ENCODE peak calls at places on chromosomes 16 and 17, in six cellular contexts. One of them, this sample, is unnamed. For H3F3A, the result is how much of the 10 kb centered on the place peaks cover.

GRCh38 chr17:33927732-33928133 is 327.4 kb upstream of the CCL2 start:
- DNase-seq in MM.1S: peak
- DNase-seq in GM23248: peak
- DNase-seq in PC-9: peak
- DNase-seq in PC-3: peak
- DNase-seq in neural progenitor cell: peak
- DNase-seq in this sample: peak

GRCh38 chr17:39167492-39167891 is 1.5 kb upstream of the ARL5C start:
- DNase-seq in neural progenitor cell: no peak
- DNase-seq in PC-9: no peak
- DNase-seq in MM.1S: peak
- DNase-seq in GM23248: no peak
- DNase-seq in PC-3: no peak
- DNase-seq in this sample: no peak

GRCh38 chr16:75627856-75628255 is 4.8 kb upstream of the ADAT1 start:
- DNase-seq in PC-3: no peak
- DNase-seq in neural progenitor cell: no peak
- DNase-seq in PC-9: no peak
- DNase-seq in GM23248: no peak
- DNase-seq in MM.1S: no peak
- DNase-seq in this sample: no peak

GRCh38 chr16:48958681-48959080 is 323.0 kb downstream of the CBLN1 start:
- DNase-seq in MM.1S: no peak
- DNase-seq in PC-9: no peak
- DNase-seq in GM23248: no peak
- DNase-seq in neural progenitor cell: no peak
- DNase-seq in PC-3: no peak
- DNase-seq in this sample: no peak

GRCh38 chr17:73354423-73355284 is 42.9 kb upstream of the CDC42EP4 start:
- DNase-seq in neural progenitor cell: no peak
- DNase-seq in PC-9: no peak
- DNase-seq in GM23248: no peak
- DNase-seq in MM.1S: no peak
- DNase-seq in PC-3: no peak
- DNase-seq in this sample: no peak

GRCh38 chr16:2160915-2161551 is 5.5 kb downstream of the TRAF7 start:
- DNase-seq in PC-3: no peak
- DNase-seq in GM23248: peak
- DNase-seq in PC-9: no peak
- DNase-seq in MM.1S: no peak
- DNase-seq in neural progenitor cell: no peak
- DNase-seq in this sample: no peak

GRCh38 chr16:89095401-89095974 is 1.8 kb downstream of the ACSF3 start:
- DNase-seq in GM23248: no peak
- DNase-seq in PC-3: no peak
- DNase-seq in neural progenitor cell: no peak
- DNase-seq in PC-9: no peak
- DNase-seq in MM.1S: no peak
- DNase-seq in this sample: peak

GRCh38 chr16:66107661-66108060 is 258.8 kb upstream of the CDH5 start:
- DNase-seq in GM23248: peak
- DNase-seq in neural progenitor cell: no peak
- DNase-seq in PC-3: peak
- DNase-seq in PC-9: no peak
- DNase-seq in MM.1S: no peak
- DNase-seq in this sample: no peak

GRCh38 chr16:68740628-68741346 is 3.7 kb downstream of the CDH1 start:
- DNase-seq in MM.1S: no peak
- DNase-seq in PC-3: no peak
- DNase-seq in neural progenitor cell: no peak
- DNase-seq in GM23248: no peak
- DNase-seq in PC-9: no peak
- DNase-seq in this sample: no peak

GRCh38 chr16:65524997-65525396 is 403.1 kb upstream of the CDH11 start:
- DNase-seq in GM23248: peak
- DNase-seq in PC-3: no peak
- DNase-seq in PC-9: no peak
- DNase-seq in MM.1S: no peak
- DNase-seq in neural progenitor cell: no peak
- DNase-seq in this sample: no peak

GRCh38 chr17:39095309-39095686 is 56.1 kb downstream of the PLXDC1 start:
- DNase-seq in MM.1S: no peak
- DNase-seq in PC-3: no peak
- DNase-seq in neural progenitor cell: no peak
- DNase-seq in PC-9: no peak
- DNase-seq in GM23248: peak
- DNase-seq in this sample: no peak

GRCh38 chr16:10598157-10598556 is 17.8 kb upstream of the EMP2 start:
- DNase-seq in PC-3: peak
- DNase-seq in PC-9: no peak
- DNase-seq in GM23248: no peak
- DNase-seq in MM.1S: no peak
- DNase-seq in neural progenitor cell: no peak
- DNase-seq in this sample: no peak

GRCh38 chr16:27718767-27719445 is 169.0 kb downstream of the KATNIP start:
- DNase-seq in neural progenitor cell: peak
- DNase-seq in GM23248: no peak
- DNase-seq in PC-9: no peak
- DNase-seq in MM.1S: no peak
- DNase-seq in PC-3: no peak
- DNase-seq in this sample: no peak

GRCh38 chr16:57871457-57871856 is 69.2 kb upstream of the KIFC3 start:
- DNase-seq in MM.1S: no peak
- DNase-seq in GM23248: peak
- DNase-seq in neural progenitor cell: no peak
- DNase-seq in PC-3: peak
- DNase-seq in PC-9: peak
- DNase-seq in this sample: no peak

GRCh38 chr16:27640277-27640600 is 90.3 kb downstream of the KATNIP start:
- DNase-seq in PC-3: peak
- DNase-seq in neural progenitor cell: no peak
- DNase-seq in PC-9: no peak
- DNase-seq in GM23248: no peak
- DNase-seq in MM.1S: no peak
- DNase-seq in this sample: peak

GRCh38 chr16:54651440-54651839 is 279.2 kb upstream of the IRX5 start:
- DNase-seq in PC-9: no peak
- DNase-seq in MM.1S: no peak
- DNase-seq in neural progenitor cell: peak
- DNase-seq in PC-3: no peak
- DNase-seq in GM23248: no peak
- DNase-seq in this sample: peak

GRCh38 chr16:71647391-71647790 is 21.4 kb downstream of the MARVELD3 start:
- DNase-seq in PC-9: no peak
- DNase-seq in PC-3: no peak
- DNase-seq in GM23248: no peak
- DNase-seq in neural progenitor cell: no peak
- DNase-seq in MM.1S: no peak
- DNase-seq in this sample: no peak

GRCh38 chr17:73634629-73635028 is 9.6 kb downstream of the SDK2 start:
- DNase-seq in neural progenitor cell: no peak
- DNase-seq in MM.1S: no peak
- DNase-seq in PC-9: no peak
- DNase-seq in PC-3: no peak
- DNase-seq in GM23248: no peak
- DNase-seq in this sample: no peak

GRCh38 chr17:29078183-29079045 is 35.5 kb downstream of the PIPOX start:
- DNase-seq in PC-3: peak
- DNase-seq in neural progenitor cell: no peak
- DNase-seq in GM23248: peak
- DNase-seq in MM.1S: no peak
- DNase-seq in PC-9: no peak
- DNase-seq in this sample: no peak

GRCh38 chr16:10835281-10835931 is 16.8 kb upstream of the TVP23A start:
- DNase-seq in MM.1S: no peak
- DNase-seq in PC-3: no peak
- DNase-seq in neural progenitor cell: no peak
- DNase-seq in PC-9: no peak
- DNase-seq in GM23248: no peak
- DNase-seq in this sample: no peak

GRCh38 chr16:3690470-3690918 is 26.8 kb downstream of the TRAP1 start:
- DNase-seq in MM.1S: peak
- DNase-seq in GM23248: peak
- DNase-seq in PC-9: peak
- DNase-seq in neural progenitor cell: peak
- DNase-seq in PC-3: peak
- DNase-seq in this sample: peak

GRCh38 chr17:70478883-70479282 is 309.6 kb downstream of the KCNJ2 start:
- DNase-seq in neural progenitor cell: no peak
- DNase-seq in PC-3: no peak
- DNase-seq in PC-9: no peak
- DNase-seq in GM23248: no peak
- DNase-seq in MM.1S: no peak
- DNase-seq in this sample: no peak

GRCh38 chr16:81697886-81698635 is 81.0 kb upstream of the PLCG2 start:
- DNase-seq in PC-3: no peak
- DNase-seq in neural progenitor cell: no peak
- DNase-seq in PC-9: no peak
- DNase-seq in MM.1S: no peak
- DNase-seq in GM23248: no peak
- DNase-seq in this sample: no peak

GRCh38 chr16:22814330-22815105 is 556 bp downstream of the HS3ST2 start:
- DNase-seq in neural progenitor cell: peak
- DNase-seq in GM23248: no peak
- DNase-seq in PC-3: no peak
- DNase-seq in MM.1S: no peak
- DNase-seq in PC-9: no peak
- DNase-seq in this sample: peak

GRCh38 chr17:48834973-48835372 is 4.1 kb downstream of the CALCOCO2 start:
- DNase-seq in PC-9: no peak
- DNase-seq in PC-3: no peak
- DNase-seq in MM.1S: no peak
- DNase-seq in GM23248: no peak
- DNase-seq in neural progenitor cell: no peak
- DNase-seq in this sample: no peak
- TF ChIP-seq EZH2 in PC-9: no peak
- TF ChIP-seq EZH2 in PC-3: no peak
- TF ChIP-seq EZH2 in MM.1S: no peak
- TF ChIP-seq EZH2 in GM23248: no peak
- TF ChIP-seq EZH2 in neural progenitor cell: no peak
- TF ChIP-seq EZH2 in this sample: no peak

GRCh38 chr17:50118828-50119218 is 11.1 kb downstream of the SAMD14 start:
- DNase-seq in MM.1S: no peak
- DNase-seq in GM23248: no peak
- DNase-seq in PC-3: no peak
- DNase-seq in neural progenitor cell: no peak
- DNase-seq in PC-9: no peak
- DNase-seq in this sample: no peak
- H3F3A ChIP-seq in MM.1S: under half
- H3F3A ChIP-seq in GM23248: under half
- H3F3A ChIP-seq in PC-3: under half
- H3F3A ChIP-seq in neural progenitor cell: half or more
- H3F3A ChIP-seq in PC-9: under half
- H3F3A ChIP-seq in this sample: under half

GRCh38 chr17:83008526-83008925 is 70.9 kb upstream of the METRNL start:
- DNase-seq in MM.1S: no peak
- DNase-seq in PC-3: no peak
- DNase-seq in PC-9: no peak
- DNase-seq in GM23248: no peak
- DNase-seq in neural progenitor cell: no peak
- DNase-seq in this sample: no peak
- TF ChIP-seq EZH2 in MM.1S: no peak
- TF ChIP-seq EZH2 in PC-3: no peak
- TF ChIP-seq EZH2 in PC-9: no peak
- TF ChIP-seq EZH2 in GM23248: no peak
- TF ChIP-seq EZH2 in neural progenitor cell: no peak
- TF ChIP-seq EZH2 in this sample: no peak

DNA sequence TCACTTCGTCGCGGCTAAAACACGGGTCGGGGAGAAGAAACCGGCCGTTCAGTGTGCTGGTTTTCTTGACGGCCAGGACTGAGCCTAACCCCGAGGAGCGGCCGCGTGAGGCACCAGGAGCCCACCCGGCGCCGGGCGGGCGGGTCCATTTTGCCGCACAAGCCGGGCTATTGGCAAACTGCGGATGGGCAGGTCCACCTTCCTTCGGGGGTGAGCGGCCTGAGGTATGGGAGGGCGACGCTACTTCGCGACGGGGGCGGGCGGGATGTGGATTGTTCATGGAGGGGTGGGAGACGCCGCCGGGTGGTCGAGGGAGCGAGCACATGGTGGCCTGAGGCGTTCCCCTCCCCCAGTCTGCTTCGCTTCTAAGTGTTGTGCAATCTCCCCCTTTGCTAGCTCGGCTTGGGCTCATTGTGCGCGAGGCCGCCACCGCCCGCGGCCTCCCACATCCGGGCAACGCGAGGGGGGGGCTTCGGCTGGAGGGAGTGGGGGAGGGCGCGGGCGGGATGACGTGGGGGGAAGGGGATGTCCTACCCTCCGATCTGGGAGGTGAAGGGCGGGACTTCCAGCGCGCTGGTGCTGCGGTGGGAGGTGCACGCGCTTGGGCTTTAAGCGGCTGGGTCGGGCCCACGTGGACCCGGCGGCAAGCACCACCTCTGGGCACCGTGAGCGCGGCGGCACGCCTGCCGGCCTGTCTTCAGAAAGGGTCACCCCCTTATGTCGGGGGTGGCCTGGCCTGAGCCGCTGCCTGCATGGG is 5.9 kb upstream of the CD68 start:
- DNase-seq in neural progenitor cell: peak
- DNase-seq in GM23248: peak
- DNase-seq in PC-3: peak
- DNase-seq in MM.1S: peak
- DNase-seq in PC-9: peak
- DNase-seq in this sample: peak
- H3F3A ChIP-seq in neural progenitor cell: half or more
- H3F3A ChIP-seq in GM23248: half or more
- H3F3A ChIP-seq in PC-3: under half
- H3F3A ChIP-seq in MM.1S: half or more
- H3F3A ChIP-seq in PC-9: half or more
- H3F3A ChIP-seq in this sample: half or more

GRCh38 chr17:66477615-66478283 is 175.3 kb downstream of the PRKCA start:
- DNase-seq in MM.1S: no peak
- DNase-seq in PC-3: no peak
- DNase-seq in neural progenitor cell: no peak
- DNase-seq in PC-9: no peak
- DNase-seq in GM23248: no peak
- DNase-seq in this sample: no peak
- TF ChIP-seq EZH2 in MM.1S: no peak
- TF ChIP-seq EZH2 in PC-3: no peak
- TF ChIP-seq EZH2 in neural progenitor cell: no peak
- TF ChIP-seq EZH2 in PC-9: no peak
- TF ChIP-seq EZH2 in GM23248: no peak
- TF ChIP-seq EZH2 in this sample: no peak

GRCh38 chr17:80667462-80668277 is 123.0 kb downstream of the RPTOR start:
- DNase-seq in GM23248: no peak
- DNase-seq in neural progenitor cell: no peak
- DNase-seq in MM.1S: no peak
- DNase-seq in PC-3: no peak
- DNase-seq in PC-9: no peak
- DNase-seq in this sample: no peak
- H3F3A ChIP-seq in GM23248: under half
- H3F3A ChIP-seq in neural progenitor cell: under half
- H3F3A ChIP-seq in MM.1S: under half
- H3F3A ChIP-seq in PC-3: under half
- H3F3A ChIP-seq in PC-9: under half
- H3F3A ChIP-seq in this sample: under half